ENCODE peak calls at places on chromosomes 12 and 14, in seven cellular contexts. Y is A549; D is CD4-positive, alpha-beta memory T cell; P is HCT116; Z is esophagus squamous epithelium; I is effector memory CD4-positive, alpha-beta T cell; O is uterus. U is an unnamed sample.

GRCh38 chr12:54059668-54060067 is 6.0 kb downstream of the HOXC4 start:
- DNase-seq in Y (no peak), D (no peak), P (no peak), Z (no peak), I (no peak), O (no peak), U (no peak)

GRCh38 chr12:31118347-31118830 is 44.7 kb downstream of the DDX11 start:
- DNase-seq in Y (peak; percentile 48), D (peak; percentile 59), P (no peak), Z (no peak), I (no peak), O (peak; percentile 43), U (peak; percentile 57)

GRCh38 chr14:77128414-77128891 is 13.1 kb downstream of the ZDHHC22 start:
- DNase-seq in Y (no peak), D (no peak), P (peak; percentile 98), Z (no peak), I (no peak), O (no peak), U (no peak)

GRCh38 chr12:127811988-127812387 is 455.0 kb upstream of the TMEM132C start:
- DNase-seq in Y (no peak), D (no peak), P (no peak), Z (no peak), I (no peak), O (peak; percentile 54), U (no peak)

GRCh38 chr14:32476532-32476931 is 147.4 kb downstream of the AKAP6 start:
- DNase-seq in Y (no peak), D (no peak), P (no peak), Z (no peak), I (no peak), O (no peak), U (no peak)

GRCh38 chr14:58243790-58244555 is 670 bp upstream of the PSMA3 start:
- DNase-seq in Y (peak; percentile 38), D (no peak), P (peak; percentile 26), Z (no peak), I (no peak), O (no peak), U (peak; percentile 23)

GRCh38 chr12:116672842-116673516 is 64.9 kb downstream of the SPRING1 start:
- DNase-seq in Y (no peak), D (no peak), P (no peak), Z (no peak), I (no peak), O (no peak), U (peak; percentile 45)

GRCh38 chr12:89183985-89184435 is 168.3 kb downstream of the DUSP6 start:
- DNase-seq in Y (peak; percentile 45), D (no peak), P (no peak), Z (no peak), I (no peak), O (peak; percentile 20), U (no peak)

GRCh38 chr14:73168691-73169090 is 32.4 kb downstream of the PSEN1 start:
- DNase-seq in Y (no peak), D (no peak), P (no peak), Z (no peak), I (no peak), O (no peak), U (no peak)

GRCh38 chr12:53343449-53343848 is 7.3 kb upstream of the SP7 start:
- DNase-seq in Y (no peak), D (no peak), P (no peak), Z (no peak), I (no peak), O (no peak), U (no peak)

GRCh38 chr12:106070611-106071010 is 68.1 kb downstream of the NUAK1 start:
- DNase-seq in Y (no peak), D (no peak), P (no peak), Z (no peak), I (no peak), O (no peak), U (no peak)

GRCh38 chr12:9647825-9648700 is 21.4 kb upstream of the CLEC2D start:
- DNase-seq in Y (peak; percentile 74), D (peak; percentile 94), P (no peak), Z (peak; percentile 38), I (peak; percentile 91), O (peak; percentile 85), U (peak; percentile 96)

GRCh38 chr12:109740694-109741245 is 27.1 kb downstream of the FAM222A start:
- DNase-seq in Y (no peak), D (no peak), P (no peak), Z (no peak), I (no peak), O (no peak), U (no peak)

GRCh38 chr12:5258498-5258897 is 173.4 kb upstream of the NTF3 start:
- DNase-seq in Y (no peak), D (no peak), P (no peak), Z (no peak), I (no peak), O (no peak), U (no peak)

GRCh38 chr14:61103541-61104339 is 122.7 kb downstream of the SLC38A6 start:
- DNase-seq in Y (peak; percentile 92), D (no peak), P (peak; percentile 76), Z (no peak), I (no peak), O (peak; percentile 60), U (no peak)

GRCh38 chr12:70618371-70618770 is 18.9 kb downstream of the PTPRB start:
- DNase-seq in Y (no peak), D (no peak), P (no peak), Z (no peak), I (no peak), O (no peak), U (no peak)

GRCh38 chr14:67416810-67417209 is 4.8 kb upstream of the PLEK2 start:
- DNase-seq in Y (no peak), D (no peak), P (no peak), Z (no peak), I (no peak), O (no peak), U (peak; percentile 24)

GRCh38 chr14:67417633-67418032 is 5.7 kb upstream of the PLEK2 start:
- DNase-seq in Y (no peak), D (no peak), P (no peak), Z (no peak), I (no peak), O (no peak), U (no peak)

GRCh38 chr14:67418368-67419174 is 6.6 kb upstream of the PLEK2 start:
- DNase-seq in Y (peak; percentile 35), D (no peak), P (no peak), Z (no peak), I (no peak), O (no peak), U (no peak)

GRCh38 chr14:67413806-67414769 is 2.1 kb upstream of the PLEK2 start:
- DNase-seq in Y (peak; percentile 79), D (no peak), P (peak; percentile 88), Z (no peak), I (no peak), O (no peak), U (no peak)

DNA sequence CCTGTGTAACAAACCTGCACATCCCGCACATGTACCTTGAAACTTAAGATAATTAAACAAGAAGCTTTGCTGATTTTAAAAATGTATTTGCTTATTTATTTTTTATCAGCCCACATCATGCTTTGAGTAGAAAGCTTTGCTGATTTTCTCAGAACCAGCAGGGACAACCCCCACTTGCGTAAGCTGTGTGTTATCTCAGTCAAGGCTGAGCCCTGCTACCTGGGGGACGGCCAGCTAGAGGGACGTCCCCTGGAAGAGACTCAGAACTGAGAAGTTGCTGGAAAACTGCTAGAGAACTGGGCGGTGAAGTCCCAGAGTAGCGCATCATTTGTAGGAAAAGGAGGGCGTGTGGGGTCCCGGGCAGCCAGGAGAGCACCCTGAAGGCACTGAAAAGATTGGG is 4.1 kb upstream of the PLEK2 start:
- DNase-seq in Y (no peak), D (no peak), P (no peak), Z (no peak), I (no peak), O (no peak), U (no peak)
- H3K4me1 ChIP-seq in Y (peaks cover 37% of the 10 kb centered on the region), D (no peaks in the 10 kb centered on the region), P (peaks cover 58% of the 10 kb centered on the region), Z (no peaks in the 10 kb centered on the region), I (peaks cover 6% of the 10 kb centered on the region), O (no peaks in the 10 kb centered on the region), U (peaks cover 3% of the 10 kb centered on the region)

GRCh38 chr14:103100281-103101121 is 6.0 kb downstream of the EXOC3L4 start:
- DNase-seq in Y (no peak), D (no peak), P (no peak), Z (no peak), I (no peak), O (no peak), U (peak; percentile 57)
- H3K27ac ChIP-seq in Y (peak overlapping the region; percentile 94), D (no peak overlapping the region), P (no peak overlapping the region), Z (no peak overlapping the region), I (no peak overlapping the region), O (no peak overlapping the region), U (peak overlapping the region; percentile 31)

GRCh38 chr12:11795910-11796459 is 146.5 kb downstream of the ETV6 start:
- DNase-seq in Y (peak; percentile 49), D (no peak), P (peak; percentile 64), Z (no peak), I (no peak), O (no peak), U (no peak)
- H3K4me1 ChIP-seq in Y (peaks cover 21% of the 10 kb centered on the region), D (peaks cover 27% of the 10 kb centered on the region), P (peaks cover 42% of the 10 kb centered on the region), Z (peaks cover 5% of the 10 kb centered on the region), I (peaks cover 6% of the 10 kb centered on the region), O (no peaks in the 10 kb centered on the region), U (peaks cover 21% of the 10 kb centered on the region)

GRCh38 chr14:92780865-92781264 is 13.2 kb upstream of the GOLGA5 start:
- DNase-seq in Y (no peak), D (no peak), P (no peak), Z (no peak), I (no peak), O (no peak), U (no peak)

GRCh38 chr14:92780444-92780843 is 13.7 kb upstream of the GOLGA5 start:
- DNase-seq in Y (peak; percentile 27), D (no peak), P (no peak), Z (no peak), I (no peak), O (no peak), U (no peak)

GRCh38 chr14:92786427-92786756 is 7.7 kb upstream of the GOLGA5 start:
- DNase-seq in Y (no peak), D (no peak), P (no peak), Z (no peak), I (no peak), O (no peak), U (no peak)

GRCh38 chr14:92785601-92786426 is 8.3 kb upstream of the GOLGA5 start:
- DNase-seq in Y (peak; percentile 45), D (no peak), P (no peak), Z (no peak), I (no peak), O (peak; percentile 38), U (no peak)

DNA sequence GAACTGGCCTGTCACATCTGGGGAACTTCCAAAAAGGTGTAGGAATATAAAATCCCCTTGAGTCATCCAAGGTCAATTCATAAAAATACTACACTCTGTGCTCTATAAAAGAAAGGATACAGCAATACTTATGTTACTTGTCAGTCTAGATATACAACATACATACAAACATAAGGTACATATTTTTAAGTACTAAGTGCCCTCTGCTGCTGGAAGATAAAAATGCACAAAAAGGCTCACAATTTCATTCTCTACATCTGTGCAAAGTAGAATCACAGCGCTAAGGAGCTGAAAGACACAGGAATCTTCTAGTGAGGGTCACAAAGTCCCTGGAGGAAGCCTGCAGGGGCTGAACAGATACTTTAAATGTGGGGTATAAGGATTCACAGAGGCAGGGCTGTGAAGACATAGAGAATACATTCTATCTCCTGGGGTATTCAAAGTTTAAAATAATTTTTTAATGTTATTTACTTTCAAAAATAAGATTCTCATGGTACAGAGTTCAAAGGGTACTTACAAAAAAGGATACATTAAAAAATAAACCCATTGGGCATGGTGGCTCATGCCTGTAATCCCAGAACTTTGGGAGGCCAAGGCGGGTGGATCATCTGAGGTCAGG is 10.2 kb upstream of the GOLGA5 start:
- DNase-seq in Y (peak; percentile 70), D (no peak), P (peak; percentile 62), Z (no peak), I (no peak), O (no peak), U (peak; percentile 74)
- H3K27ac ChIP-seq in Y (peak overlapping the region; percentile 29), D (no peak overlapping the region), P (no peak overlapping the region), Z (no peak overlapping the region), I (no peak overlapping the region), O (no peak overlapping the region), U (no peak overlapping the region)